ENCODE peak calls at places on chromosome 7, in four cellular contexts. One of them, this sample, is unnamed.

GRCh38 chr7:68684246-68684850 is 913.9 kb upstream of the AUTS2 start:
- DNase-seq in GM03348: no peak
- DNase-seq in effector memory CD4-positive, alpha-beta T cell: no peak
- DNase-seq in cardiac muscle cell: no peak
- DNase-seq in this sample: peak

GRCh38 chr7:78530351-78530750 is 731.8 kb downstream of the PHTF2 start:
- DNase-seq in effector memory CD4-positive, alpha-beta T cell: no peak
- DNase-seq in GM03348: peak
- DNase-seq in cardiac muscle cell: no peak
- DNase-seq in this sample: no peak

GRCh38 chr7:117673839-117674238 is 194.0 kb downstream of the CFTR start:
- DNase-seq in effector memory CD4-positive, alpha-beta T cell: no peak
- DNase-seq in cardiac muscle cell: peak
- DNase-seq in GM03348: peak
- DNase-seq in this sample: peak

GRCh38 chr7:48363174-48363573 is 191.9 kb downstream of the ABCA13 start:
- DNase-seq in cardiac muscle cell: no peak
- DNase-seq in effector memory CD4-positive, alpha-beta T cell: no peak
- DNase-seq in GM03348: no peak
- DNase-seq in this sample: no peak

GRCh38 chr7:34160261-34160752 is 255.0 kb downstream of the BMPER start:
- DNase-seq in effector memory CD4-positive, alpha-beta T cell: no peak
- DNase-seq in GM03348: peak
- DNase-seq in cardiac muscle cell: no peak
- DNase-seq in this sample: no peak

GRCh38 chr7:29077854-29078253 is 68.5 kb downstream of the CPVL start:
- DNase-seq in effector memory CD4-positive, alpha-beta T cell: no peak
- DNase-seq in cardiac muscle cell: no peak
- DNase-seq in GM03348: no peak
- DNase-seq in this sample: no peak

GRCh38 chr7:18906901-18907300 is 210.5 kb downstream of the TWIST1 start:
- DNase-seq in cardiac muscle cell: no peak
- DNase-seq in GM03348: no peak
- DNase-seq in effector memory CD4-positive, alpha-beta T cell: no peak
- DNase-seq in this sample: no peak

GRCh38 chr7:134710854-134711624 is 64.4 kb downstream of the BPGM start:
- DNase-seq in effector memory CD4-positive, alpha-beta T cell: peak
- DNase-seq in cardiac muscle cell: no peak
- DNase-seq in GM03348: no peak
- DNase-seq in this sample: peak

GRCh38 chr7:105268511-105269392 is 120.0 kb downstream of the SRPK2 start:
- DNase-seq in cardiac muscle cell: peak
- DNase-seq in effector memory CD4-positive, alpha-beta T cell: no peak
- DNase-seq in GM03348: peak
- DNase-seq in this sample: peak

GRCh38 chr7:116672596-116673503 is 854 bp downstream of the MET start:
- DNase-seq in effector memory CD4-positive, alpha-beta T cell: no peak
- DNase-seq in cardiac muscle cell: peak
- DNase-seq in GM03348: peak
- DNase-seq in this sample: peak